ENCODE peak calls at places on chromosomes 13 and 19, in six cellular contexts. E, W, D, Q, X and N are unnamed samples.

GRCh38 chr19:2577722-2578335 is 101.9 kb downstream of the GADD45B start:
- DNase-seq in D (no peak), Q (no peak), X (no peak), W (no peak), E (no peak), N (no peak)

GRCh38 chr13:42735011-42735410 is 46.4 kb upstream of the FAM216B start:
- DNase-seq in D (no peak), E (no peak), Q (no peak), X (no peak), W (no peak), N (no peak)

GRCh38 chr13:30364133-30364532 is 56.8 kb upstream of the KATNAL1 start:
- DNase-seq in X (no peak), D (peak), E (no peak), W (no peak), Q (no peak), N (no peak)

GRCh38 chr19:2885736-2886135 is 15.0 kb upstream of the ZNF57 start:
- DNase-seq in X (no peak), W (no peak), E (no peak), Q (no peak), D (no peak), N (no peak)

GRCh38 chr19:17490411-17490810 is 20.1 kb downstream of the SLC27A1 start:
- DNase-seq in Q (no peak), X (no peak), W (no peak), E (no peak), D (no peak), N (no peak)

GRCh38 chr19:49824662-49825061 is 6.6 kb downstream of the MED25 start:
- DNase-seq in W (no peak), Q (no peak), D (no peak), X (no peak), E (no peak), N (no peak)

GRCh38 chr19:23882493-23882892 is 32.2 kb upstream of the ZNF726 start:
- DNase-seq in X (no peak), D (peak), Q (no peak), W (no peak), E (no peak), N (no peak)

GRCh38 chr13:41505209-41505835 is 48.0 kb downstream of the RGCC start:
- DNase-seq in D (peak), X (peak), W (no peak), E (no peak), Q (peak), N (peak)

GRCh38 chr13:97279913-97280312 is 57.8 kb downstream of the MBNL2 start:
- DNase-seq in E (no peak), X (no peak), D (peak), Q (no peak), W (no peak), N (peak)